ENCODE peak calls at places on chromosomes 1 and 21, in eight cellular contexts. I, G, H, X, S, P, K and M are unnamed samples.

GRCh38 chr1:111542187-111542586 is 38.8 kb upstream of the ADORA3 start:
- DNase-seq in I (no peak), G (no peak), H (no peak), X (no peak), S (no peak), P (peak; percentile 24), K (no peak), M (no peak)

GRCh38 chr1:110298991-110299390 is 40.2 kb upstream of the RBM15 start:
- DNase-seq in I (no peak), G (no peak), H (no peak), X (no peak), S (no peak), P (no peak), K (no peak), M (no peak)

GRCh38 chr1:60848583-60849188 is 233.7 kb upstream of the NFIA start:
- DNase-seq in I (no peak), G (no peak), H (peak; percentile 75), X (peak; percentile 23), S (no peak), P (peak; percentile 29), K (no peak), M (no peak)

GRCh38 chr21:38140192-38140905 is 116.4 kb upstream of the KCNJ15 start:
- DNase-seq in I (no peak), G (no peak), H (peak; percentile 77), X (no peak), S (no peak), P (peak; percentile 82), K (no peak), M (peak; percentile 75)

GRCh38 chr1:61077676-61078521 is 4.5 kb upstream of the NFIA start:
- DNase-seq in I (peak; percentile 83), G (peak; percentile 82), H (peak; percentile 100), X (peak; percentile 96), S (peak; percentile 99), P (peak; percentile 100), K (no peak), M (peak; percentile 93)

GRCh38 chr1:161805399-161806197 is 39.5 kb downstream of the ATF6 start:
- DNase-seq in I (no peak), G (no peak), H (peak; percentile 25), X (no peak), S (no peak), P (no peak), K (no peak), M (no peak)

GRCh38 chr1:160942926-160943325 is 11.7 kb downstream of the ITLN2 start:
- DNase-seq in I (no peak), G (no peak), H (peak; percentile 38), X (no peak), S (no peak), P (peak; percentile 34), K (no peak), M (peak; percentile 41)

GRCh38 chr1:41236781-41237180 is 5.3 kb downstream of the SCMH1 start:
- DNase-seq in I (no peak), G (no peak), H (no peak), X (no peak), S (no peak), P (no peak), K (no peak), M (no peak)

GRCh38 chr1:218345673-218346390 is 696 bp downstream of the TGFB2 start:
- DNase-seq in I (peak; percentile 66), G (peak; percentile 41), H (peak; percentile 83), X (peak; percentile 67), S (no peak), P (peak; percentile 74), K (no peak), M (peak; percentile 78)

GRCh38 chr1:180793451-180793850 is 119.2 kb upstream of the KIAA1614 start:
- DNase-seq in I (no peak), G (no peak), H (no peak), X (no peak), S (no peak), P (no peak), K (no peak), M (no peak)

GRCh38 chr1:203569490-203570318 is 56.9 kb upstream of the ATP2B4 start:
- DNase-seq in I (no peak), G (no peak), H (no peak), X (no peak), S (no peak), P (peak; percentile 85), K (no peak), M (no peak)

GRCh38 chr21:44377201-44377921 is 23.9 kb downstream of the TRPM2 start:
- DNase-seq in I (no peak), G (no peak), H (no peak), X (no peak), S (no peak), P (no peak), K (no peak), M (peak; percentile 37)